ENCODE peak calls at places on chromosomes 1 and 21, in ten cellular contexts. Z is HFF-Myc, Y is astrocyte of the cerebellum, I is fibroblast of lung, X is lower leg skin, M is dorsolateral prefrontal cortex, G is Panc1, Q is lower lobe of right lung, N is esophagus squamous epithelium, F is ovary. C is an unnamed sample.

GRCh38 chr1:65911679-65912078 is 119.0 kb downstream of the PDE4B start:
- DNase-seq in M (no peak), Y (no peak), Q (no peak), N (no peak), F (no peak), G (no peak), X (no peak), Z (no peak), I (no peak), C (no peak)

GRCh38 chr1:200139661-200140250 is 112.2 kb downstream of the NR5A2 start:
- DNase-seq in Q (no peak), M (no peak), Z (peak), G (peak), X (no peak), Y (peak), F (no peak), I (peak), N (no peak), C (peak)

GRCh38 chr1:206839857-206840256 is 25.6 kb upstream of the IL20 start:
- DNase-seq in I (peak), N (no peak), M (no peak), G (no peak), Q (no peak), Z (peak), X (no peak), F (no peak), Y (peak), C (peak)

GRCh38 chr1:197173571-197174482 is 27.4 kb upstream of the ASPM start:
- DNase-seq in X (no peak), I (peak), Y (no peak), N (no peak), Q (no peak), M (no peak), G (no peak), F (no peak), Z (no peak), C (peak)

GRCh38 chr1:202586018-202586821 is 124.0 kb downstream of the SYT2 start:
- DNase-seq in G (peak), Q (no peak), I (peak), Y (no peak), M (peak), N (no peak), Z (no peak), F (no peak), X (no peak), C (peak)

GRCh38 chr1:33167650-33168447 is 14.0 kb downstream of the TRIM62 start:
- DNase-seq in G (no peak), X (no peak), Z (no peak), M (no peak), Q (no peak), Y (no peak), F (no peak), I (no peak), N (no peak), C (no peak)

GRCh38 chr1:74474585-74474984 is 37.8 kb downstream of the LRRC53 start:
- DNase-seq in I (no peak), X (no peak), Z (no peak), Q (no peak), N (no peak), M (no peak), Y (no peak), G (no peak), F (no peak), C (no peak)

GRCh38 chr1:181179279-181179979 is 90.9 kb downstream of the IER5 start:
- DNase-seq in Z (no peak), I (no peak), N (no peak), F (no peak), M (no peak), Q (no peak), G (no peak), Y (no peak), X (no peak), C (no peak)

GRCh38 chr1:51833700-51834099 is 44.8 kb downstream of the NRDC start:
- DNase-seq in X (no peak), Z (no peak), F (no peak), N (no peak), Q (no peak), Y (no peak), M (no peak), G (no peak), I (peak), C (no peak)

GRCh38 chr1:205631010-205631726 is 643 bp downstream of the ELK4 start:
- DNase-seq in Z (peak), X (peak), M (peak), Y (peak), Q (peak), G (no peak), I (peak), N (peak), F (peak), C (peak)

GRCh38 chr1:145757420-145757819 is 38.1 kb downstream of the CD160 start:
- DNase-seq in G (no peak), F (no peak), I (no peak), Y (no peak), X (no peak), M (no peak), Q (no peak), Z (no peak), N (no peak), C (no peak)

GRCh38 chr21:45281411-45282282 is 6.0 kb downstream of the POFUT2 start:
- DNase-seq in N (no peak), Z (no peak), Q (peak), F (peak), G (no peak), Y (no peak), X (peak), M (no peak), I (no peak), C (no peak)

GRCh38 chr1:66140072-66140471 is 347.4 kb downstream of the PDE4B start:
- DNase-seq in Q (peak), M (no peak), I (no peak), F (no peak), G (no peak), Y (no peak), Z (no peak), N (no peak), X (no peak), C (no peak)

GRCh38 chr1:2178875-2179274 is 15.7 kb downstream of the FAAP20 start:
- DNase-seq in Z (no peak), N (no peak), M (no peak), F (no peak), Q (no peak), Y (no peak), G (no peak), I (no peak), X (no peak), C (no peak)

GRCh38 chr1:5622412-5622811 is 369.8 kb downstream of the NPHP4 start:
- DNase-seq in X (no peak), F (no peak), M (no peak), G (no peak), Q (no peak), N (no peak), I (no peak), Y (no peak), Z (no peak), C (no peak)

GRCh38 chr1:203464226-203464625 is 11.4 kb upstream of the PRELP start:
- DNase-seq in Q (no peak), N (no peak), F (peak), G (no peak), X (peak), I (no peak), Y (no peak), Z (no peak), M (no peak), C (no peak)

GRCh38 chr1:230171337-230172015 is 104.4 kb downstream of the GALNT2 start:
- DNase-seq in N (no peak), M (no peak), Q (no peak), F (no peak), Z (no peak), X (peak), I (peak), Y (peak), G (no peak), C (peak)

GRCh38 chr1:11780380-11781147 is 18.6 kb downstream of the C1orf167 start:
- DNase-seq in N (no peak), M (no peak), Y (no peak), G (no peak), F (no peak), I (no peak), X (no peak), Q (no peak), Z (no peak), C (no peak)

GRCh38 chr1:193569696-193570269 is 383.4 kb upstream of the B3GALT2 start:
- DNase-seq in G (no peak), Y (peak), M (no peak), N (no peak), F (no peak), Z (peak), X (no peak), Q (no peak), I (peak), C (peak)

GRCh38 chr1:6488602-6489382 is 2.7 kb downstream of the PLEKHG5 start:
- DNase-seq in I (no peak), Q (no peak), N (no peak), F (no peak), Y (no peak), X (no peak), M (no peak), G (no peak), Z (no peak), C (no peak)

GRCh38 chr1:226776975-226777374 is 37.9 kb upstream of the ITPKB start:
- DNase-seq in G (no peak), F (no peak), I (no peak), X (no peak), Q (no peak), Z (no peak), N (no peak), Y (no peak), M (no peak), C (no peak)

GRCh38 chr1:155261401-155261887 is 716 bp downstream of the SCAMP3 start:
- DNase-seq in F (no peak), Z (no peak), X (no peak), Q (no peak), M (no peak), N (no peak), I (no peak), G (no peak), Y (no peak), C (no peak)

GRCh38 chr1:82179162-82179561 is 378.4 kb downstream of the ADGRL2 start:
- DNase-seq in N (no peak), Q (no peak), I (peak), G (no peak), M (no peak), Y (no peak), F (no peak), Z (no peak), X (no peak), C (no peak)

GRCh38 chr1:48470506-48470905 is 1.5 kb downstream of the SPATA6 start:
- DNase-seq in Z (no peak), G (peak), Q (peak), Y (no peak), X (no peak), I (peak), F (peak), M (no peak), N (no peak), C (peak)

GRCh38 chr1:48469616-48470500 is 2.1 kb downstream of the SPATA6 start:
- DNase-seq in G (peak), N (no peak), Y (peak), F (peak), I (peak), Q (peak), Z (no peak), X (no peak), M (no peak), C (peak)

GRCh38 chr1:48472747-48473146 is 743 bp upstream of the SPATA6 start:
- DNase-seq in Z (no peak), N (no peak), Q (no peak), I (peak), Y (no peak), X (no peak), F (no peak), M (no peak), G (no peak), C (no peak)

GRCh38 chr1:48471103-48471502 is 901 bp downstream of the SPATA6 start:
- DNase-seq in I (peak), M (no peak), F (peak), Y (no peak), Z (no peak), G (peak), X (no peak), N (no peak), Q (no peak), C (peak)

GRCh38 chr1:48471603-48472576 is at the start of gene SPATA6:
- DNase-seq in Q (peak), F (peak), G (peak), Y (peak), I (peak), X (peak), N (peak), Z (peak), M (peak), C (peak)
- TF ChIP-seq CTCF in Q (no peak), F (no peak), G (peak), Y (no peak), I (peak), X (no peak), N (no peak), Z (no peak), M (peak), C (no peak)

GRCh38 chr1:20578721-20579380 is 10.0 kb upstream of the CDA start:
- DNase-seq in Y (no peak), Z (no peak), M (no peak), Q (no peak), N (no peak), I (no peak), G (no peak), X (no peak), F (no peak), C (no peak)
- H3K4me3 ChIP-seq in Y (no peak), Z (no peak), M (no peak), Q (no peak), N (no peak), I (no peak), G (no peak), X (no peak), F (no peak), C (no peak)

DNA sequence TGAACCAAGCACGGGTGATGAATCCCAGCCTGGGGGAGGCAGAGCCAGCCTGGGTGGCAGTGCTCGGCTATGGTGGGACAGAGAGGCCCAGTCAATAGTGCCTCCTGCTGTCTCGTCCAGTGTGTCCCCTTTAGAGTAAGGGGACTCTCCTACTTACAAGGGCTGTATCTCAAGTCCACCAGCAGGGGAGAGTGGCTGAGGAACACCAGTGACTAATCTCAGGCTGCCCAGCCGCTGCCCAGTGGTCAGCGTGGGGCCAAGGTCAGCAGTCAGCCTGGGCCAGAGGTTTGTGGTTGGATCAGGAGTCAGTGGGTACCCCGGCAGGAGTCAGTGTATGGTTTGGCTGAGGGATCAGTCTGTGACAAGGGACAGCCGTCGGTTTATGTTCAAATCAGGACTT is 109.2 kb upstream of the RUNX3 start:
- DNase-seq in X (no peak), M (no peak), Q (no peak), N (no peak), Y (no peak), G (no peak), F (no peak), I (no peak), Z (no peak), C (no peak)
- TF ChIP-seq CTCF in X (no peak), M (no peak), Q (no peak), N (no peak), Y (peak), G (no peak), F (no peak), I (no peak), Z (peak), C (no peak)

GRCh38 chr1:44801491-44802305 is 1.5 kb downstream of the PLK3 start:
- DNase-seq in Q (peak), X (peak), Z (no peak), Y (no peak), N (no peak), F (peak), G (no peak), M (no peak), I (no peak), C (no peak)

GRCh38 chr1:44803312-44804095 is 3.3 kb downstream of the PLK3 start:
- DNase-seq in N (no peak), Z (no peak), Y (no peak), Q (peak), X (peak), G (no peak), M (no peak), I (no peak), F (peak), C (no peak)

GRCh38 chr1:44803062-44803311 is 2.8 kb downstream of the PLK3 start:
- DNase-seq in Q (no peak), I (no peak), N (no peak), F (no peak), M (no peak), Z (no peak), G (no peak), X (peak), Y (no peak), C (no peak)

GRCh38 chr1:44799770-44800584 is at the start of gene PLK3:
- DNase-seq in Y (peak), F (peak), N (peak), M (peak), I (peak), G (peak), X (peak), Q (peak), Z (peak), C (peak)

GRCh38 chr1:44802306-44803061 is 2.3 kb downstream of the PLK3 start:
- DNase-seq in X (peak), Q (peak), I (no peak), Z (no peak), M (no peak), G (no peak), N (no peak), F (no peak), Y (no peak), C (no peak)
- H3K4me3 ChIP-seq in X (no peak), Q (peak), I (peak), Z (peak), M (peak), G (peak), N (peak), F (no peak), Y (peak), C (peak)